ENCODE peak calls at places on chromosomes 6 and 20, in six cellular contexts. E is pons; M is hypothalamus; Q is memory B cell; I is stimulated activated CD4-positive, alpha-beta T cell treated with anti-CD3 and anti-CD28 coated beads, Interleukin-12 subunit alpha, Interleukin-12 subunit beta, amount 100 ng/mL, for 24 hours; O is stimulated activated CD8-positive, alpha-beta memory T cell treated with anti-CD3 and anti-CD28 coated beads, Interleukin-4, amount 100 ng/mL, for 1 hour. B is an unnamed sample.

GRCh38 chr20:59055302-59055701 is 12.7 kb upstream of the PRELID3B start:
- DNase-seq in M (no peak), I (no peak), O (no peak), Q (peak), E (no peak), B (no peak)

GRCh38 chr6:30037182-30037788 is 23.8 kb upstream of the POLR1H start:
- DNase-seq in Q (no peak), O (no peak), M (no peak), E (no peak), I (no peak), B (no peak)

GRCh38 chr20:55057779-55058415 is 582.5 kb downstream of the DOK5 start:
- DNase-seq in I (no peak), M (no peak), E (no peak), Q (no peak), O (no peak), B (no peak)

GRCh38 chr6:64553414-64553813 is 917.8 kb downstream of the PHF3 start:
- DNase-seq in O (no peak), Q (no peak), E (no peak), M (no peak), I (no peak), B (no peak)

GRCh38 chr6:134741193-134741521 is 208.7 kb downstream of the ALDH8A1 start:
- DNase-seq in Q (no peak), I (no peak), O (no peak), M (peak), E (peak), B (no peak)

GRCh38 chr6:75213732-75214131 is 7.9 kb upstream of the COL12A1 start:
- DNase-seq in O (no peak), E (no peak), Q (no peak), I (no peak), M (no peak), B (no peak)

GRCh38 chr6:163324928-163325784 is 89.4 kb upstream of the QKI start:
- DNase-seq in M (peak), I (no peak), O (no peak), Q (no peak), E (peak), B (peak)

GRCh38 chr20:57663681-57664451 is 43.6 kb upstream of the ZBP1 start:
- DNase-seq in Q (no peak), O (no peak), I (no peak), M (no peak), E (no peak), B (peak)

GRCh38 chr6:152147269-152147668 is 339.8 kb downstream of the ESR1 start:
- DNase-seq in O (no peak), E (no peak), Q (no peak), I (no peak), M (no peak), B (no peak)

GRCh38 chr20:45059022-45059728 is 41.8 kb downstream of the KCNS1 start:
- DNase-seq in M (peak), O (no peak), E (peak), I (no peak), Q (no peak), B (no peak)

GRCh38 chr6:161696828-161697227 is 423.0 kb upstream of the AGPAT4 start:
- DNase-seq in I (no peak), O (no peak), E (peak), M (no peak), Q (no peak), B (no peak)

GRCh38 chr20:64139200-64140081 is 24.8 kb upstream of the MYT1 start:
- DNase-seq in E (no peak), I (no peak), M (no peak), Q (no peak), O (no peak), B (peak)

B was measured in sigmoid colon.